ENCODE peak calls at places on chromosomes 5 and 9, in four cellular contexts. One of them, this sample, is unnamed.

GRCh38 chr5:25362799-25363198 is 718.0 kb upstream of the CDH10 start:
- DNase-seq in HepG2: no peak
- DNase-seq in K562: no peak
- DNase-seq in GM12878: no peak
- DNase-seq in this sample: peak

GRCh38 chr5:112975721-112976431 is 722 bp upstream of the DCP2 start:
- DNase-seq in K562: no peak
- DNase-seq in GM12878: no peak
- DNase-seq in HepG2: no peak
- DNase-seq in this sample: no peak

GRCh38 chr9:100492952-100493351 is 20.0 kb downstream of the TMEFF1 start:
- DNase-seq in GM12878: no peak
- DNase-seq in K562: no peak
- DNase-seq in HepG2: peak
- DNase-seq in this sample: no peak

GRCh38 chr5:143882520-143882919 is 70.6 kb downstream of the HMHB1 start:
- DNase-seq in GM12878: no peak
- DNase-seq in K562: no peak
- DNase-seq in HepG2: no peak
- DNase-seq in this sample: no peak

GRCh38 chr9:109143881-109144562 is 23.0 kb downstream of the FRRS1L start:
- DNase-seq in K562: peak
- DNase-seq in GM12878: peak
- DNase-seq in HepG2: peak
- DNase-seq in this sample: peak

GRCh38 chr5:52998552-52999313 is 9.6 kb downstream of the ITGA2 start:
- DNase-seq in HepG2: no peak
- DNase-seq in K562: no peak
- DNase-seq in GM12878: no peak
- DNase-seq in this sample: no peak

GRCh38 chr9:130743644-130744043 is 50.1 kb downstream of the EXOSC2 start:
- DNase-seq in GM12878: no peak
- DNase-seq in HepG2: no peak
- DNase-seq in K562: peak
- DNase-seq in this sample: no peak

GRCh38 chr5:74149395-74149794 is 491.1 kb downstream of the ENC1 start:
- DNase-seq in HepG2: no peak
- DNase-seq in GM12878: no peak
- DNase-seq in K562: no peak
- DNase-seq in this sample: no peak

GRCh38 chr9:19161257-19162025 is 34.1 kb upstream of the PLIN2 start:
- DNase-seq in K562: peak
- DNase-seq in HepG2: peak
- DNase-seq in GM12878: peak
- DNase-seq in this sample: no peak

GRCh38 chr5:131264453-131265200 is 774 bp downstream of the CDC42SE2 start:
- DNase-seq in K562: peak
- DNase-seq in HepG2: no peak
- DNase-seq in GM12878: no peak
- DNase-seq in this sample: peak

GRCh38 chr9:7186175-7186574 is 428.4 kb downstream of the KDM4C start:
- DNase-seq in HepG2: peak
- DNase-seq in GM12878: no peak
- DNase-seq in K562: peak
- DNase-seq in this sample: no peak

GRCh38 chr9:87818308-87818707 is 64.4 kb upstream of the SPATA31E1 start:
- DNase-seq in HepG2: no peak
- DNase-seq in K562: no peak
- DNase-seq in GM12878: no peak
- DNase-seq in this sample: no peak

GRCh38 chr5:137340899-137341298 is 158.2 kb downstream of the SPOCK1 start:
- DNase-seq in K562: no peak
- DNase-seq in GM12878: no peak
- DNase-seq in HepG2: no peak
- DNase-seq in this sample: no peak

GRCh38 chr5:104016650-104017049 is 454.1 kb upstream of the NUDT12 start:
- DNase-seq in HepG2: no peak
- DNase-seq in GM12878: no peak
- DNase-seq in K562: no peak
- DNase-seq in this sample: no peak

GRCh38 chr5:93252165-93252564 is 328.9 kb downstream of the NR2F1-AS1 start:
- DNase-seq in GM12878: no peak
- DNase-seq in K562: no peak
- DNase-seq in HepG2: peak
- DNase-seq in this sample: no peak

GRCh38 chr9:33068991-33069390 is 7.5 kb downstream of the SMU1 start:
- DNase-seq in GM12878: no peak
- DNase-seq in HepG2: no peak
- DNase-seq in K562: no peak
- DNase-seq in this sample: no peak

GRCh38 chr9:95150903-95151302 is 166.6 kb downstream of the FANCC start:
- DNase-seq in K562: no peak
- DNase-seq in HepG2: no peak
- DNase-seq in GM12878: no peak
- DNase-seq in this sample: no peak

GRCh38 chr5:159510282-159510681 is 180.0 kb upstream of the IL12B start:
- DNase-seq in HepG2: peak
- DNase-seq in GM12878: no peak
- DNase-seq in K562: no peak
- DNase-seq in this sample: peak

GRCh38 chr9:18331808-18332209 is 142.1 kb upstream of the ADAMTSL1 start:
- DNase-seq in HepG2: no peak
- DNase-seq in GM12878: no peak
- DNase-seq in K562: no peak
- DNase-seq in this sample: peak

GRCh38 chr5:172821340-172821985 is 12.6 kb upstream of the ERGIC1 start:
- DNase-seq in HepG2: no peak
- DNase-seq in GM12878: no peak
- DNase-seq in K562: no peak
- DNase-seq in this sample: no peak

GRCh38 chr5:6715758-6716633 is 2.8 kb downstream of the TENT4A start:
- DNase-seq in HepG2: no peak
- DNase-seq in GM12878: no peak
- DNase-seq in K562: no peak
- DNase-seq in this sample: no peak
- TF ChIP-seq TARDBP in HepG2: no peak
- TF ChIP-seq TARDBP in GM12878: no peak
- TF ChIP-seq TARDBP in K562: no peak
- TF ChIP-seq TARDBP in this sample: no peak

GRCh38 chr5:142206801-142207200 is 98.2 kb downstream of the NDFIP1 start:
- DNase-seq in K562: no peak
- DNase-seq in HepG2: peak
- DNase-seq in GM12878: no peak
- DNase-seq in this sample: no peak
- TF ChIP-seq SP1 in K562: no peak
- TF ChIP-seq SP1 in HepG2: no peak
- TF ChIP-seq SP1 in GM12878: no peak
- TF ChIP-seq SP1 in this sample: no peak

GRCh38 chr5:149961186-149961685 is 678 bp downstream of the SLC26A2 start:
- DNase-seq in K562: no peak
- DNase-seq in HepG2: no peak
- DNase-seq in GM12878: no peak
- DNase-seq in this sample: no peak

GRCh38 chr5:149962601-149963300 is 2.2 kb downstream of the SLC26A2 start:
- DNase-seq in HepG2: no peak
- DNase-seq in GM12878: no peak
- DNase-seq in K562: no peak
- DNase-seq in this sample: no peak

GRCh38 chr5:149960272-149961185 is at the start of gene SLC26A2:
- DNase-seq in HepG2: peak
- DNase-seq in K562: peak
- DNase-seq in GM12878: peak
- DNase-seq in this sample: peak

GRCh38 chr5:149963722-149964121 is 3.2 kb downstream of the SLC26A2 start:
- DNase-seq in GM12878: no peak
- DNase-seq in HepG2: no peak
- DNase-seq in K562: no peak
- DNase-seq in this sample: no peak

GRCh38 chr5:149962040-149962439 is 1.5 kb downstream of the SLC26A2 start:
- DNase-seq in HepG2: peak
- DNase-seq in K562: peak
- DNase-seq in GM12878: no peak
- DNase-seq in this sample: peak
- TF ChIP-seq FOXK2 in HepG2: no peak
- TF ChIP-seq FOXK2 in K562: no peak
- TF ChIP-seq FOXK2 in GM12878: no peak
- TF ChIP-seq FOXK2 in this sample: no peak

DNA sequence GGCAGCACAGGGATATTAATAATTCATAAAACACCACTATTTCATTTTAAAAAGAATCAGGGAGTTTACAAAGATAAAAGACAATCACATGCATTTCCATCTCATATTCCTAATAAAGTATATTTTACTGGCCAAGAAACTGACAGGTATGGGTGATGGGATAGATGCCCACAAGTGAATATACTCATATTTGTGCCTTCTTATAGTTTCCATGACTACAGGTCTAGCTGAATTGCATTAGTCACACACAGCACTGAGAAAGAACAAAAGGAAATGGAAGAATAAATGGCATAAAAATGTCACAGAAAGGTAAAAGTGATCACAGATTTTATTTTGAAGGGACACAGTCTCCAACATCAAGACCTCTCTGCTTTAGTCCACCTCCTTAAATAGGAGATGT is 193.5 kb downstream of the PLK2 start:
- DNase-seq in GM12878: no peak
- DNase-seq in HepG2: no peak
- DNase-seq in K562: no peak
- DNase-seq in this sample: no peak
- TF ChIP-seq TARDBP in GM12878: no peak
- TF ChIP-seq TARDBP in HepG2: no peak
- TF ChIP-seq TARDBP in K562: no peak
- TF ChIP-seq TARDBP in this sample: no peak

DNA sequence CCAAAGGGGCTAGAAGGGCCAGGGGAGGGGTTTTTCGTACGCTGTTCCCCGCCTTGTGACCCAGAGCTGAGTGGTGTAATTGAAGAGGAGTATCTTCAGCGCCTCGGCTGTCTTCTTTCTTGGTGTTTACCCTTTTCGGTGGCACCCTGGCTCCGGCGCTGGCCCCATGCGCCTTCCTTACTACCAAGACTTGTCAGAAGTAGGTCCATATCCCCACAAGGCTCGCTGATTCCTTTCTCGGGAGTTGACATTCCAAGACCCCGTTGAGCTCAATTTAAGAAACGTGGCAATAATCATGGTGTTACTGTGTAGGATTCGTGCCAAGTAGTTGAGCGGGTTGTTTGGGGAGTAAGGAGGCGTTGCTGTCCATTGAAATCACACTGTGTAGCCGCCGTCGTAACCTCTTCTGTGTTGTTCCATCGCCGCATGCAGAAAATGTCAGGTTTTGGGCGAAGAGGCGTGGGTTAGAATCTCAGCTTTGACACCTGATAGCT is 802 bp downstream of the NDUFAF2 start:
- DNase-seq in K562: peak
- DNase-seq in HepG2: peak
- DNase-seq in GM12878: peak
- DNase-seq in this sample: peak
- TF ChIP-seq SP1 in K562: no peak
- TF ChIP-seq SP1 in HepG2: no peak
- TF ChIP-seq SP1 in GM12878: no peak
- TF ChIP-seq SP1 in this sample: no peak

GRCh38 chr5:26625099-26625498 is 413.3 kb downstream of the CDH9 start:
- DNase-seq in K562: no peak
- DNase-seq in HepG2: no peak
- DNase-seq in GM12878: no peak
- DNase-seq in this sample: no peak
- TF ChIP-seq FOXK2 in K562: no peak
- TF ChIP-seq FOXK2 in HepG2: no peak
- TF ChIP-seq FOXK2 in GM12878: no peak
- TF ChIP-seq FOXK2 in this sample: no peak

DNA sequence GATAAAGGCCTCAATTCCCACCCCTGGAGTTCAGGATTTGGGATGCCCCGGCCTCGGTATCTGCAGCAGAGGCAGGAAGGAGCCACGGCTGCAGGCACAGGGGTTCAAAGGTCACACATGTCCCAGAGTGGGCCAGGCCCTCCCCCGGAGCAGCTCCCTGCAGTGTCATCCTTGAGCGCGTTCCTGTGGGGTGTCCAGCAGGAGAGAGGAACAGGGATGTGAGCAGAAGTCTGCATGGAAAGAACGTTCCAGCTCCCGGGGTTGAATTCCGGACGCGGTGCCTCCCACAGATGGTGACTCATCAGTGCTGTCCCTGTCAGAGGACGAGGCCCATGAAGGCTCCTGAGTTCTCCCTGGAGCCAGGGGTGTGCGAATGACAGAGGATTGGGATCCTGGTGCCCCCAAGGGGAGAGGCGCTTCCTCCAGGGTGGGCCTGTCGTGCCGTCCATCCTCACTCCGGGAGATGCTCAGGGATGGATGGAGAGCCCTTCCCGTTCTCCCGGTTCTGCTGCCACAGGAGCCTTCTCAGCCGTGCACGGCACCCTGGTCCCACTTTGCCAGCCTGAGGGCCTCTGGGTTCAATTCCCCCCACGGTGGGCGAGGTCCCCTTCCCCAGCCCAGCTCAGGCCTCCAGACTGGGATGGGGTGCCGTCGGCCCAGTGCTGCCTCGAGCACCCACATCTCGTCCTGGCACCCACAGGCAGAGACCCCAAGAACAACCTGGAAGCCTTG is 3.1 kb downstream of the LCN1 start:
- DNase-seq in HepG2: no peak
- DNase-seq in K562: no peak
- DNase-seq in GM12878: no peak
- DNase-seq in this sample: no peak
- TF ChIP-seq TARDBP in HepG2: no peak
- TF ChIP-seq TARDBP in K562: no peak
- TF ChIP-seq TARDBP in GM12878: no peak
- TF ChIP-seq TARDBP in this sample: no peak

GRCh38 chr5:19880430-19880829 is 107.6 kb downstream of the CDH18 start:
- DNase-seq in GM12878: no peak
- DNase-seq in HepG2: no peak
- DNase-seq in K562: no peak
- DNase-seq in this sample: no peak

DNA sequence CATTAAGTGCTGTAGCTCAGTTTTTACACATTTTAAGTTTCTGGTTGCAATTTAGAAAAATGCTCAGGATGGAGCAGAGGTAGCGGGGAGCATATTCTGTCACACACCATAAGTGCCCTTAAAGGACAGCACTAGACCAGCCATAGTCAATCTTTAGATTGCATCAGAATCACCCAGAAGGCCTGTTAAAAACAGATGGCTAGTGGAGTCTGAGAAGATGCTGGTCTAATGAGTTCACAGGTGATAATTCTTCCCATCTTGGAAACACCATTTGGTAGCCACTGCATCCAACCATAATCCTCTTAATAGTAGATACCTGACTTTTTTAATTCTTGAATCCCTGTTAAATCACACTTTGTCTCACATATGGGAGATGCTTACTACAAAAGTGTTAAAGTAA is 113.2 kb downstream of the CDH18 start:
- DNase-seq in HepG2: no peak
- DNase-seq in GM12878: no peak
- DNase-seq in K562: no peak
- DNase-seq in this sample: no peak
- TF ChIP-seq SP1 in HepG2: no peak
- TF ChIP-seq SP1 in GM12878: no peak
- TF ChIP-seq SP1 in K562: no peak
- TF ChIP-seq SP1 in this sample: no peak

This sample was measured in HEK293T.